ENCODE peak calls at places on chromosomes 4 and X, in eight cellular contexts. L, I, W, S, X, Q, K and E are unnamed samples.

GRCh38 chr4:156939801-156940200 is 31.8 kb downstream of the PDGFC start:
- DNase-seq in L (peak; percentile 72), I (no peak), W (peak; percentile 56), S (no peak), X (no peak), Q (no peak), K (peak; percentile 62), E (no peak)

GRCh38 chr4:89489338-89489771 is 181.8 kb upstream of the GPRIN3 start:
- DNase-seq in L (no peak), I (no peak), W (no peak), S (no peak), X (no peak), Q (peak; percentile 54), K (no peak), E (no peak)

GRCh38 chrX:10119399-10119990 is 37.3 kb upstream of the CLCN4 start:
- DNase-seq in L (peak; percentile 91), I (peak; percentile 81), W (peak; percentile 87), S (peak; percentile 79), X (peak; percentile 71), Q (no peak), K (peak; percentile 92), E (peak; percentile 82)

GRCh38 chr4:1459664-1460511 is 53.6 kb upstream of the NKX1-1 start:
- DNase-seq in L (no peak), I (no peak), W (no peak), S (no peak), X (no peak), Q (no peak), K (no peak), E (no peak)

GRCh38 chr4:173420324-173420752 is 21.4 kb upstream of the SCRG1 start:
- DNase-seq in L (peak; percentile 61), I (no peak), W (peak; percentile 71), S (no peak), X (no peak), Q (no peak), K (peak; percentile 62), E (peak; percentile 35)

GRCh38 chr4:6463311-6464289 is 8.8 kb downstream of the PPP2R2C start:
- DNase-seq in L (no peak), I (peak; percentile 3), W (no peak), S (no peak), X (no peak), Q (no peak), K (no peak), E (no peak)

GRCh38 chr4:125741825-125742452 is 427.2 kb downstream of the FAT4 start:
- DNase-seq in L (peak; percentile 67), I (no peak), W (peak; percentile 65), S (no peak), X (no peak), Q (no peak), K (peak; percentile 66), E (peak; percentile 7)

GRCh38 chr4:180205276-180205675 is 2037.9 kb upstream of the TENM3 start:
- DNase-seq in L (no peak), I (no peak), W (no peak), S (no peak), X (no peak), Q (no peak), K (no peak), E (no peak)

GRCh38 chrX:40146471-40147398 is 49.0 kb upstream of the BCOR start:
- DNase-seq in L (no peak), I (peak; percentile 51), W (peak; percentile 66), S (no peak), X (no peak), Q (peak; percentile 71), K (no peak), E (peak; percentile 35)

GRCh38 chrX:153744210-153745066 is 19.6 kb upstream of the PLXNB3 start:
- DNase-seq in L (no peak), I (no peak), W (no peak), S (no peak), X (no peak), Q (peak; percentile 62), K (no peak), E (no peak)

GRCh38 chrX:15404712-15405111 is 20.5 kb upstream of the VEGFD start:
- DNase-seq in L (peak; percentile 79), I (peak; percentile 66), W (peak; percentile 32), S (no peak), X (no peak), Q (no peak), K (peak; percentile 93), E (no peak)

GRCh38 chr4:169625886-169626285 is 5.5 kb downstream of the CLCN3 start:
- DNase-seq in L (no peak), I (no peak), W (no peak), S (no peak), X (no peak), Q (peak; percentile 25), K (no peak), E (no peak)

GRCh38 chrX:122220644-122221373 is 963.3 kb upstream of the GRIA3 start:
- DNase-seq in L (no peak), I (no peak), W (no peak), S (no peak), X (peak; percentile 17), Q (no peak), K (no peak), E (no peak)

GRCh38 chr4:15144249-15144966 is 142.1 kb downstream of the CPEB2 start:
- DNase-seq in L (peak; percentile 35), I (no peak), W (peak; percentile 29), S (no peak), X (no peak), Q (no peak), K (no peak), E (no peak)

GRCh38 chrX:130170752-130171445 is 863 bp upstream of the RAB33A start:
- DNase-seq in L (no peak), I (no peak), W (peak; percentile 43), S (no peak), X (peak; percentile 53), Q (peak; percentile 83), K (no peak), E (peak; percentile 71)

DNA sequence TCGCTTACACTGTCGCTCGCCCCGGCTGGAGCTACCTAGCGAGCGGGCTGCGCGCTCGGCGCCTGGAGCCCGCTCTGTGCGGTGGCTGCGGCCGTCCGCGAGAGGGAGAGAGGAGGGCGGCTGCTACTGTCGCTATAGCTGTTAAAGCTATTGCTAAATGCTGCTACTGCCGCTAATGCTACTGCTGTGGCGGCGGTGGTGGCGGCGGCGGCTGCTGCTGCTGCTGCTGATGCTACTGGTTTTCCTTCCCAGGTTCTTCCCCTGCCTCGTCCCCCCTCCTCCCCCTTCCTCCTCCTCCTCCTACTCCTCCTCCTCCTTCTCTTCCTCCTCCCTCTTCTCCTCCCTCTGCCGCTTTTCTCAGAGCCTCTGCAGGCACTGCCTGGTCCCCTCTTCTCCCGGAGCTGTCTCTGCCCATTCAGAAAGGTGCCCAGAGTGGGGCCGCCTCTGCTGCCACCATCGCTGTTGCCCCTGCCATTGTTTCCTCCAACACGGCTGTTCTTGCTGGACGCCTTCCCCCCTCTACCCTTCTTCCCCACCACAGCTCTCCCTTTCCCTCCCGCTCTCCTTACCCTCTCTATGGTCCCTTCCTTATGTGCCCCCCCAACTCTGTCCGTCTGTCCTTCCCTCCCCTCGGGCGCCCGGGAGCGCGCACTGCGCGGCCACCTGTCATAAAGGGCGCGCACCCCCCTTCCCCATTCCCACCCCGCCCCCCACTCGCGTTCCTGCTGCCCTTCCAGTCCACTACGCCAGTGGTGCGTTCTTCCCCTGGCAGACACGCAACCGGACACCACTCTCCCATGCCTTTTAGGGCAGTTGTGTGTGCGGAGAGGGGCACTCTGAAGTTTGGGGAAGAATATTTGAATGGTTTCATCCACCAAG is at the start of gene NEXMIF:
- DNase-seq in L (peak; percentile 1), I (peak; percentile 24), W (no peak), S (no peak), X (peak; percentile 44), Q (no peak), K (peak; percentile 7), E (no peak)
- H3K4me3 ChIP-seq in L (peak within 1 kb of the TSS; percentile 34), I (peak within 1 kb of the TSS; percentile 46), W (peak within 1 kb of the TSS; percentile 59), S (peak within 1 kb of the TSS; percentile 18), X (peak within 1 kb of the TSS; percentile 83), Q (peak within 1 kb of the TSS; percentile 33), K (no peak within 1 kb of the TSS), E (no peak within 1 kb of the TSS)

DNA sequence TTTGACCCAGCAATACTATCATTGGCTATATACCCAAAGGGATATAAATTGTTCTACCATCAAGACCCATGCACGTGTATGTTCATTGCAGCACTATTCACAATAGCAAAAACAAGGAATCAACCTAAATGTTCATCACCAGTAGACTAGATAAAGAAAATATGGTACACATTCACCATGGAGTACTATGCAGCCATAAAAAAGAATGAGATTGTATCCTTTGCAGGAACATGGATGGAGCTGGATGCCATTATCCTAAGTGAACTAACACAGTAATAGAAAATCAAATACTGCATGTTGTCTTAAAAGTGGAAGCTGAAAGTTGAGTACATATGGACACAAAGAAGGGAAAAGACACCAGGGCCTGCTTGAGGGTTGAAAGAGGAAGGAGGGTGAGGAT is 803.1 kb upstream of the PCDH10 start:
- DNase-seq in L (no peak), I (no peak), W (no peak), S (no peak), X (no peak), Q (no peak), K (no peak), E (no peak)
- H3K4me3 ChIP-seq in L (no peak overlapping the region), I (no peak overlapping the region), W (no peak overlapping the region), S (no peak overlapping the region), X (no peak overlapping the region), Q (no peak overlapping the region), K (no peak overlapping the region), E (no peak overlapping the region)

DNA sequence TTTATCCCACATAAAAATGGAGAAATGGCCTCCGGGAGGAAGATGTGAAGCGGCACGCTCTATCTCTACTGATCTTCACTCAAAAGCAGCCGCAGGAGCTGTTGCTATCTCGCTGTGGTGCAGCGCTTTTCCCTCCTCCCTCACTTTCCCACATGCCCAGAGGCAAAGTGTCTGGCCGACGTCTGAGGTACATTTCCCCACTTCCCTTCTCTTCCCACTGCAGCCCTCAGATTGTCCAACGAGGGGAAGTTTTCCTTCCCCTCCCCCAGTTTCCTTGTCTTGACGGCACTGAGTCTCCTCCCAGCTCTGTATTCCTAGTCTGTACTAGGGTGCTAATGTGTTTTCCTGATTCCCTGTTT is 662 bp upstream of the COL25A1 start:
- DNase-seq in L (peak; percentile 10), I (peak; percentile 23), W (peak; percentile 19), S (no peak), X (no peak), Q (no peak), K (no peak), E (no peak)
- H3K4me3 ChIP-seq in L (peak overlapping the region; percentile 47), I (peak overlapping the region; percentile 58), W (peak overlapping the region; percentile 82), S (peak overlapping the region; percentile 32), X (peak overlapping the region; percentile 70), Q (peak overlapping the region; percentile 45), K (peak overlapping the region; percentile 31), E (no peak overlapping the region)

GRCh38 chrX:135302269-135302873 is 6.9 kb upstream of the ETDC start:
- DNase-seq in L (no peak), I (no peak), W (no peak), S (no peak), X (no peak), Q (no peak), K (no peak), E (no peak)
- H3K4me3 ChIP-seq in L (no peak overlapping the region), I (no peak overlapping the region), W (no peak overlapping the region), S (no peak overlapping the region), X (no peak overlapping the region), Q (no peak overlapping the region), K (no peak overlapping the region), E (no peak overlapping the region)

DNA sequence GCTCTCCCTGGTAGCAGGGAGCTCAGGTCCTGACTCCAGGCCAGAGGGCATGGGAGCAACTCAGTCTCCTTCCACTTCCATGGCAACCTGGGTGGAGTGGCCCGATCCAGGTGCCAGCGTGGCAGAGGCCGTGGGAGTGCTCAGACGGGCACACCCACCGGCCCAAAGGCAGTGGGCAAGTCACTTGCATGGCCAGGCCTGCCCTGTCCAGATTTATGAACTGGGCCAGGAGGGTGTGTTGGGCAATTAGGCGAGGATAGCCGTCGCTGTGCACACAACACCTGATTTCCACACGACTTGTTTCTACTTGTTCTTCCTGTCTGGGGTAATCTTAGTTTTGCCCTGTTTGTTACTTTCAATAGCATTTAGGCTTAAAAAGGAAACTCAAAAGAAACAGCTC is 55.5 kb upstream of the NYX start:
- DNase-seq in L (no peak), I (no peak), W (no peak), S (no peak), X (no peak), Q (no peak), K (no peak), E (no peak)
- H3K4me3 ChIP-seq in L (no peak overlapping the region), I (no peak overlapping the region), W (no peak overlapping the region), S (no peak overlapping the region), X (no peak overlapping the region), Q (no peak overlapping the region), K (no peak overlapping the region), E (no peak overlapping the region)